ENCODE peak calls at places on chromosomes 6 and 20, in five cellular contexts. Y, W, F, Z and R are unnamed samples.

GRCh38 chr6:138653435-138653834 is 120.1 kb upstream of the CCDC28A start:
- DNase-seq in W (no peak), F (no peak), Y (no peak), Z (no peak), R (no peak)

GRCh38 chr6:85516168-85516567 is 66.3 kb downstream of the NT5E start:
- DNase-seq in Y (peak), W (peak), F (no peak), Z (no peak), R (no peak)

GRCh38 chr20:46557231-46557956 is 6.9 kb upstream of the OCSTAMP start:
- DNase-seq in W (peak), Y (peak), Z (no peak), F (no peak), R (no peak)

GRCh38 chr6:75283907-75284284 is 696 bp downstream of the TMEM30A start:
- DNase-seq in W (no peak), Z (no peak), Y (no peak), F (no peak), R (no peak)

GRCh38 chr6:12048609-12049008 is 36.5 kb downstream of the HIVEP1 start:
- DNase-seq in Y (no peak), W (no peak), F (no peak), Z (no peak), R (no peak)

GRCh38 chr6:105892577-105893262 is 193.4 kb upstream of the PRDM1 start:
- DNase-seq in F (no peak), Y (no peak), Z (no peak), W (no peak), R (no peak)

GRCh38 chr20:64256282-64256947 is 867 bp downstream of the PCMTD2 start:
- DNase-seq in F (no peak), Y (peak), Z (no peak), W (no peak), R (no peak)

GRCh38 chr6:110328231-110328630 is 29.9 kb downstream of the METTL24 start:
- DNase-seq in Y (peak), F (no peak), Z (no peak), W (peak), R (no peak)

GRCh38 chr6:106063448-106063850 is 22.7 kb upstream of the PRDM1 start:
- DNase-seq in W (no peak), Z (no peak), F (no peak), Y (peak), R (no peak)

GRCh38 chr6:47195251-47195650 is 114.5 kb downstream of the TNFRSF21 start:
- DNase-seq in W (peak), Y (peak), Z (no peak), F (no peak), R (no peak)

GRCh38 chr20:41655966-41656685 is 37.9 kb upstream of the CHD6 start:
- DNase-seq in Y (no peak), W (no peak), Z (no peak), F (no peak), R (no peak)

GRCh38 chr6:7906741-7907140 is 3.8 kb downstream of the TXNDC5 start:
- DNase-seq in W (no peak), Z (no peak), F (no peak), Y (no peak), R (no peak)

GRCh38 chr6:88135578-88136114 is 30.5 kb downstream of the CNR1 start:
- DNase-seq in W (no peak), Y (no peak), F (no peak), Z (no peak), R (no peak)